ENCODE peak calls at places on chromosome 2, in four cellular contexts. H is kidney, N is body of pancreas, B is aorta. O is an unnamed sample. For H3K4me1, the result is how much of the 10 kb centered on the place peaks cover.

GRCh38 chr2:197675246-197675645 is at the start of gene RFTN2:
- DNase-seq in N (no peak), B (no peak), H (no peak), O (no peak)

GRCh38 chr2:10908195-10908594 is 3.5 kb upstream of the KCNF1 start:
- DNase-seq in B (no peak), H (no peak), N (no peak), O (no peak)

GRCh38 chr2:239563561-239563960 is 162.7 kb upstream of the HDAC4 start:
- DNase-seq in N (no peak), B (peak), H (no peak), O (no peak)

GRCh38 chr2:13021470-13021957 is 304.8 kb downstream of the TRIB2 start:
- DNase-seq in B (no peak), H (no peak), N (no peak), O (no peak)

GRCh38 chr2:234818937-234819336 is 132.9 kb upstream of the SH3BP4 start:
- DNase-seq in N (no peak), H (no peak), B (no peak), O (no peak)

GRCh38 chr2:2728635-2729034 is 397.6 kb upstream of the MYT1L start:
- DNase-seq in H (no peak), B (peak), N (no peak), O (no peak)

GRCh38 chr2:30662268-30663131 is 144.7 kb downstream of the CAPN13 start:
- DNase-seq in B (no peak), N (no peak), H (no peak), O (peak)

GRCh38 chr2:14752294-14752693 is 119.8 kb downstream of the LRATD1 start:
- DNase-seq in H (no peak), N (no peak), B (no peak), O (no peak)

GRCh38 chr2:191691016-191691725 is 13.2 kb downstream of the NABP1 start:
- DNase-seq in N (peak), B (no peak), H (no peak), O (no peak)

GRCh38 chr2:105645971-105646370 is 98.7 kb upstream of the NCK2 start:
- DNase-seq in B (no peak), H (no peak), N (no peak), O (no peak)

GRCh38 chr2:105643405-105644173 is 101.1 kb upstream of the NCK2 start:
- DNase-seq in H (no peak), B (no peak), N (no peak), O (no peak)

GRCh38 chr2:105646423-105647076 is 98.2 kb upstream of the NCK2 start:
- DNase-seq in B (no peak), H (no peak), N (no peak), O (no peak)

GRCh38 chr2:105645031-105645940 is 99.4 kb upstream of the NCK2 start:
- DNase-seq in H (no peak), B (no peak), N (no peak), O (no peak)

DNA sequence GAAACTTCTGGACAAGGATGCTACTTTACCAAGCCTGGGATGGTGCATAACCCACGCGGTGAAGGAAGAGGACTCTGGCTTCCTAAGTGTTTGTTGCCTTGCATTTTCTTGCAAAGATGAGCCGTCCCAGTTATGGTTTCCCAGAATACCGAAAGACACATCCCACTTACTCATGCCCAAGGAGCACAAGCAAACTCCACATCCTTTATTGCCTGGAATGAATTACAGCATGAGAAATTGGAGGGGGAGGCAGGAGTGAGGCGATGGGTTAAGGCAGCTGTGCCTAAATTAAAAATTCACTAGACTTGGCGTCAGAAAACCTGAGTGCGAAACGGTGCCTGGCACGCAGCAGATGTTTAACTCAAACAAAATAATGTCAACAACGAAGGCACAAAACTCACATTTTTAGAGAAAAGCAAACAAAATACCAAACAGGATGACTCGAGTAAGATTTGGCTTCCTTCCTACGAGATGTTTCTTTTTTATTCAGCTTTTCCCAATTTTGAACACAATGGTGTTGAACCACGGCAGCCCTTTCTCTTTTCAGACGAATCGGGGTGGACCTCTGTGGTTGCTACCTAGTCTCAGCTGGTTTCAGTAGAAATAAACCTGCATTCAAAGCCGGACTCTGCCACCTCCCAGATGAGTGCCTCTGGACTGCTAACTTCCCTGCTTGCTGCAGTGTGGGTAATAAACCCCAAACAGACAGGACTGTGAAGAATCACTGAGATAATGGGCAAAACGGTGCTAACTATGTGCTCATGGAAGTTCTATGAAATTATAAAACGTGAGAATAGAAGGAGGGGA is 100.3 kb upstream of the NCK2 start:
- DNase-seq in H (no peak), N (no peak), B (no peak), O (no peak)
- H3K4me1 ChIP-seq in H (under half), N (under half), B (under half), O (under half)

DNA sequence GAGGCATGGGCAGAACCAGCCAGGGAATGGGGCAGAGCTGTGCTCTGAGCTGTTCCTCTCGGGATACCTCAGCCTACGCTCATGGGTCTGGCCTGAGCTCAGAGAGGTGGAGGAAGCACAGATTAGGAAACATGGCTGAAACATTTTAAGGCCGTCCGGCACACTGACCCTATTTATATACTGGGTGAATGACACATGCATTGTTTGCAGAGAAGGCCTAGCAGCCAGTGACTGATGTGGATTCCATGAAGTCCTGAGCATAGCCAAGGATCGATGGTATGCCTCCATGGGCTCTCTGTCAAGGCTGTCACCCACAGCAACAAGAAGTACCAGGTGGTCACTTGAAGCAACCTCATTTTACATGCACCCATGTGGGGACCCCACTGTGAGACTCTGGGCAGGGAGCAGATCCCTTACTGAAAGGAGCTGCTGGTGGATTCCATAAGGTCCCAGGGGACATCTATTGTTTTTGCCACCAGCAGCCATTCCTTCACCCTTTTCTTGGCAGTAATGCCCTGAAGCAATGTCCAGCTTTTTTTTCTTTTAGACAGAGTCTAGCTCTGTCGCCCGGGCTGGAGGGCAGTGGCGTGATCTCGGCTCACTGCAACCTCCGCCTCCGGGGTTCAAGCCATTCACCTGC is 8.4 kb downstream of the PTMA start:
- DNase-seq in H (no peak), B (no peak), N (no peak), O (no peak)
- H3K4me1 ChIP-seq in H (under half), B (under half), N (under half), O (under half)

GRCh38 chr2:119425119-119425405 is 6.6 kb upstream of the TMEM37 start:
- DNase-seq in H (no peak), B (no peak), N (no peak), O (no peak)

GRCh38 chr2:119426396-119426675 is 5.3 kb upstream of the TMEM37 start:
- DNase-seq in N (no peak), H (no peak), B (no peak), O (no peak)

GRCh38 chr2:119426801-119427395 is 4.8 kb upstream of the TMEM37 start:
- DNase-seq in B (no peak), N (peak), H (peak), O (peak)

GRCh38 chr2:119424284-119425118 is 7.2 kb upstream of the TMEM37 start:
- DNase-seq in H (no peak), B (no peak), N (no peak), O (no peak)

DNA sequence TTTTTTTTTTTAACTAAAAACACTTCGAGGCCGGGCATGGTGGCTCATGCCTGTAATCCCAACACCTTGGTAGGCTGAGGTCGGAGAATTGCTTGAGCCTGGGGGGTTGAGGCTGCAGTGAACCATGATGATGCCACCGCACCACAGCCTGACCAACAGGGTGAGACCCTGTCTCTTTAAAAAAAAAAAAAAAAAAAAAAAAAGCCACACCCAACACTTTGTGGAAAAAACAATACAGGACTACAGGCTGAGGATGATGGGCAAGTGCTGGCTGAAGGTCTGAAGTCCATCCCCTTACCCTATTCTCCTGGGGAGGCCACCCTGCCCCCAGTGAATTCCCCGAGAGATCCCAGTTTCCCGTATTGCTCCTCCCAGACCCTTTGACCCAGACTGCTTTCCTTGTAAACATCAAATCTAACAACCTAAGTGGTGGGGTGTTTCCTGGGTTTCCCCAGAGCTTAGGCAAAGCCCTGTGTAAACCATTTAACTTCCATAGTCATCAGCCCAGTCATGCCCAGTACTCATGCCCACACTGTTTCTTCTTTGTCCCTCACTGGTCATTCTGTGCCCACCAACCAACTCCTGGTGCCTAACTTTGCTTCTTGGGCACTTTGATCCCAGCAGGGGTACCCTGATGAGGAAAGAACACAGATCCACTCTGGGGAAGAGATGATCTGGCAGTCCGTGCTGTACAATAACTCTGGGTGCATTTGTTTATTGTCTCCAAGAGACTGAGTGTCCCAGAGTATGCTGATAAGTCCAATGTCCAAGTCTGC is 5.8 kb upstream of the TMEM37 start:
- DNase-seq in N (no peak), B (no peak), H (no peak), O (peak)
- H3K4me1 ChIP-seq in N (under half), B (under half), H (under half), O (half or more)

DNA sequence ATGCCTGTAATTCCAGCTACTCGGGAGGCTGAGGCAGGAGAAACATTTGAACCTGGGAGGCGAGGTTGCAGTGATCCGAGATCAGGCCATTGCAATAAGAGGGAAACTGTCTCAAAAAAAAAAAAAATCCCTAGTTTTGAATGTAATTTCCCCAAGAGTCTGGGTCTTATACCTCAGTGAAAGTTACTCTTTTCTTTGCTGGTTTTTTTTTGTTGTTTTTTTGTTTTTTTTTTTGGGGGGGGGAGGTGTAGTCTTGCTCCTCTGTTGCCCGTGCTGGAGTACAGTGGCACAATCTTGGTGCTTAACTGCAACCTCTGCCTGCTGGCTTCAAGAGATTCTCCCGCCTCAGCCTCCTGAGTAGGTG is 22.8 kb downstream of the EML4 start:
- DNase-seq in H (no peak), N (no peak), B (no peak), O (no peak)
- H3K4me1 ChIP-seq in H (under half), N (half or more), B (under half), O (half or more)

GRCh38 chr2:149170156-149170555 is 131.7 kb downstream of the LYPD6B start:
- DNase-seq in N (no peak), H (no peak), B (no peak), O (no peak)

GRCh38 chr2:149169653-149170052 is 131.2 kb downstream of the LYPD6B start:
- DNase-seq in B (no peak), H (no peak), N (peak), O (no peak)

GRCh38 chr2:149170911-149171310 is 132.4 kb downstream of the LYPD6B start:
- DNase-seq in B (no peak), N (peak), H (no peak), O (no peak)

GRCh38 chr2:149166958-149167810 is 128.7 kb downstream of the LYPD6B start:
- DNase-seq in H (no peak), B (no peak), N (no peak), O (no peak)

GRCh38 chr2:149167941-149168340 is 129.4 kb downstream of the LYPD6B start:
- DNase-seq in B (no peak), N (no peak), H (no peak), O (no peak)
- H3K4me1 ChIP-seq in B (under half), N (under half), H (under half), O (under half)

GRCh38 chr2:63849381-63850203 is 7.9 kb downstream of the UGP2 start:
- DNase-seq in N (no peak), H (no peak), B (no peak), O (no peak)
- H3K4me1 ChIP-seq in N (under half), H (under half), B (under half), O (under half)

DNA sequence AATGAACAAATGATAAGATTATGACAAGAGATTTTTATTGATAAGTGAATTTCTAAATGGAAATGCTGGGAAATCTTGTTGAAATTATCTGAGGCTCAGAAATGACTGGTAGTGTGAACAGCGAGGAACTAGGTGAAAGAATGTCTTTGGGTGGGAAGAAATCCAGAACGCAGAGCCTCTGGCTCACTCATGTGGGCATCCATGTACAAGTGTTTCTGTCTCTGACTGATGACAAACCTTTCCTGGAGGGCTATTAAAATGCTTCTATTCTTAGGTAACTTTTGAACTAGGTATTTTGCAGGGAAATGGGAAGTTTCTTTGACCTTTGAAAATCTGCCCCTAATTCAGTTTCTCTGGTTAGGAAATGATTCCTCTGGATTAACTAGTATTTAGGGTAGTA is 598.6 kb downstream of the SLC4A3 start:
- DNase-seq in N (no peak), B (no peak), H (no peak), O (no peak)
- H3K4me1 ChIP-seq in N (under half), B (under half), H (under half), O (under half)

GRCh38 chr2:69376385-69376784 is 10.6 kb downstream of the GFPT1 start:
- DNase-seq in B (no peak), H (no peak), N (no peak), O (no peak)
- H3K4me1 ChIP-seq in B (under half), H (under half), N (under half), O (under half)

GRCh38 chr2:74441111-74441689 is 537 bp downstream of the RTKN start:
- DNase-seq in N (no peak), B (no peak), H (no peak), O (no peak)

GRCh38 chr2:74440378-74441110 is 1.2 kb downstream of the RTKN start:
- DNase-seq in N (peak), H (peak), B (peak), O (peak)

GRCh38 chr2:74439373-74440004 is 2.2 kb downstream of the RTKN start:
- DNase-seq in N (no peak), H (no peak), B (peak), O (no peak)

GRCh38 chr2:74438248-74438647 is 3.5 kb downstream of the RTKN start:
- DNase-seq in N (no peak), H (no peak), B (no peak), O (no peak)

DNA sequence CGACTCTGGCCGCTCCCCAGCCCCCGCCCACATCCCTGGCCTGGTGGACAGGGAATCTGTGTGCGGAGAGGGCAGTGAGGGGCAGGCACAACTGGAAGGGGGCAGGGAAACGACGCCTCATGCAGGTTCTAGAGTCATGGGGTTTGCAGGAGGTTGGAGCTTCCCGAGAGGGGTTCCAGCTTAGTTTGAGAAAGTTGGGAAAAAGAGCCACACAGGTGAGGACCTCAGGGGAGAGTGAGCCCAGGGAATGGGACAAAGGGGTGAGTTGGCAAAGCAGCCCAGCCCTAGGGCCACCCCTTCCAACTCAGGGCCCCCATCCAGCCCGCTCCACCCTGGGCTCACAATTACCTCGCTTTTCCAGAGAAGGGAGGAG is 1.7 kb downstream of the RTKN start:
- DNase-seq in H (peak), B (peak), N (peak), O (peak)
- H3K4me1 ChIP-seq in H (under half), B (under half), N (under half), O (under half)

GRCh38 chr2:27796991-27797752 is 25.7 kb downstream of the MRPL33 start:
- DNase-seq in N (no peak), B (no peak), H (no peak), O (no peak)
- H3K4me1 ChIP-seq in N (under half), B (under half), H (under half), O (under half)